ENCODE peak calls at places on chromosomes 16 and 17, in eight cellular contexts. One of them, this sample, is unnamed.

GRCh38 chr16:70508752-70509151 is 14.6 kb downstream of the COG4 start:
- DNase-seq in EH: peak; percentile 16
- DNase-seq in NCI-H1092 treated with DMSO at 0.1 percent for 48 hours: no peak
- DNase-seq in spleen: no peak
- DNase-seq in HFFc6: no peak
- DNase-seq in GM04504: no peak
- DNase-seq in PC-9: no peak
- DNase-seq in SW 1271: peak; percentile 18
- DNase-seq in this sample: no peak

GRCh38 chr16:80260906-80261311 is 279.9 kb upstream of the DYNLRB2 start:
- DNase-seq in EH: no peak
- DNase-seq in NCI-H1092 treated with DMSO at 0.1 percent for 48 hours: no peak
- DNase-seq in spleen: no peak
- DNase-seq in HFFc6: no peak
- DNase-seq in GM04504: no peak
- DNase-seq in PC-9: no peak
- DNase-seq in SW 1271: no peak
- DNase-seq in this sample: no peak

GRCh38 chr17:12510535-12510934 is 155.2 kb upstream of the MYOCD start:
- DNase-seq in EH: peak; percentile 85
- DNase-seq in NCI-H1092 treated with DMSO at 0.1 percent for 48 hours: no peak
- DNase-seq in spleen: no peak
- DNase-seq in HFFc6: peak; percentile 68
- DNase-seq in GM04504: no peak
- DNase-seq in PC-9: no peak
- DNase-seq in SW 1271: no peak
- DNase-seq in this sample: no peak

GRCh38 chr17:42097691-42098661 is at the start of gene ZNF385C:
- DNase-seq in EH: no peak
- DNase-seq in NCI-H1092 treated with DMSO at 0.1 percent for 48 hours: no peak
- DNase-seq in spleen: peak; percentile 78
- DNase-seq in HFFc6: no peak
- DNase-seq in GM04504: no peak
- DNase-seq in PC-9: no peak
- DNase-seq in SW 1271: no peak
- DNase-seq in this sample: no peak

GRCh38 chr17:9750488-9750887 is 40.9 kb downstream of the DHRS7C start:
- DNase-seq in EH: no peak
- DNase-seq in NCI-H1092 treated with DMSO at 0.1 percent for 48 hours: no peak
- DNase-seq in spleen: no peak
- DNase-seq in HFFc6: no peak
- DNase-seq in GM04504: no peak
- DNase-seq in PC-9: no peak
- DNase-seq in SW 1271: no peak
- DNase-seq in this sample: no peak

GRCh38 chr17:7011942-7012254 is 526 bp upstream of the RNASEK start:
- DNase-seq in EH: no peak
- DNase-seq in NCI-H1092 treated with DMSO at 0.1 percent for 48 hours: no peak
- DNase-seq in spleen: no peak
- DNase-seq in HFFc6: no peak
- DNase-seq in GM04504: no peak
- DNase-seq in PC-9: no peak
- DNase-seq in SW 1271: no peak
- DNase-seq in this sample: peak; percentile 2

GRCh38 chr17:550776-551175 is 163.9 kb downstream of the VPS53 start:
- DNase-seq in EH: peak; percentile 68
- DNase-seq in NCI-H1092 treated with DMSO at 0.1 percent for 48 hours: no peak
- DNase-seq in spleen: no peak
- DNase-seq in HFFc6: peak; percentile 16
- DNase-seq in GM04504: no peak
- DNase-seq in PC-9: no peak
- DNase-seq in SW 1271: no peak
- DNase-seq in this sample: no peak

GRCh38 chr17:8753136-8753975 is 5.0 kb downstream of the SPDYE4 start:
- DNase-seq in EH: no peak
- DNase-seq in NCI-H1092 treated with DMSO at 0.1 percent for 48 hours: no peak
- DNase-seq in spleen: no peak
- DNase-seq in HFFc6: no peak
- DNase-seq in GM04504: no peak
- DNase-seq in PC-9: no peak
- DNase-seq in SW 1271: no peak
- DNase-seq in this sample: no peak

GRCh38 chr17:50577451-50577954 is 17.0 kb downstream of the CACNA1G start:
- DNase-seq in EH: no peak
- DNase-seq in NCI-H1092 treated with DMSO at 0.1 percent for 48 hours: no peak
- DNase-seq in spleen: no peak
- DNase-seq in HFFc6: no peak
- DNase-seq in GM04504: no peak
- DNase-seq in PC-9: no peak
- DNase-seq in SW 1271: no peak
- DNase-seq in this sample: no peak

GRCh38 chr17:50175035-50175788 is 9.4 kb downstream of the SGCA start:
- DNase-seq in EH: peak; percentile 47
- DNase-seq in NCI-H1092 treated with DMSO at 0.1 percent for 48 hours: no peak
- DNase-seq in spleen: no peak
- DNase-seq in HFFc6: peak; percentile 17
- DNase-seq in GM04504: no peak
- DNase-seq in PC-9: no peak
- DNase-seq in SW 1271: no peak
- DNase-seq in this sample: no peak

GRCh38 chr17:48816774-48817590 is at the start of gene TTLL6:
- DNase-seq in EH: peak; percentile 79
- DNase-seq in NCI-H1092 treated with DMSO at 0.1 percent for 48 hours: peak; percentile 94
- DNase-seq in spleen: peak; percentile 86
- DNase-seq in HFFc6: no peak
- DNase-seq in GM04504: no peak
- DNase-seq in PC-9: peak; percentile 88
- DNase-seq in SW 1271: no peak
- DNase-seq in this sample: peak; percentile 85

GRCh38 chr17:37720989-37721388 is 23.9 kb downstream of the HNF1B start:
- DNase-seq in EH: no peak
- DNase-seq in NCI-H1092 treated with DMSO at 0.1 percent for 48 hours: no peak
- DNase-seq in spleen: no peak
- DNase-seq in HFFc6: no peak
- DNase-seq in GM04504: no peak
- DNase-seq in PC-9: no peak
- DNase-seq in SW 1271: no peak
- DNase-seq in this sample: peak; percentile 28

GRCh38 chr16:27724491-27724878 is 174.5 kb downstream of the KATNIP start:
- DNase-seq in EH: no peak
- DNase-seq in NCI-H1092 treated with DMSO at 0.1 percent for 48 hours: peak; percentile 17
- DNase-seq in spleen: no peak
- DNase-seq in HFFc6: no peak
- DNase-seq in GM04504: no peak
- DNase-seq in PC-9: no peak
- DNase-seq in SW 1271: no peak
- DNase-seq in this sample: no peak

GRCh38 chr17:17382901-17383300 is 79.7 kb downstream of the NT5M start:
- DNase-seq in EH: no peak
- DNase-seq in NCI-H1092 treated with DMSO at 0.1 percent for 48 hours: no peak
- DNase-seq in spleen: no peak
- DNase-seq in HFFc6: no peak
- DNase-seq in GM04504: no peak
- DNase-seq in PC-9: no peak
- DNase-seq in SW 1271: no peak
- DNase-seq in this sample: no peak

GRCh38 chr17:71446635-71447034 is 674.2 kb upstream of the SOX9 start:
- DNase-seq in EH: no peak
- DNase-seq in NCI-H1092 treated with DMSO at 0.1 percent for 48 hours: no peak
- DNase-seq in spleen: no peak
- DNase-seq in HFFc6: no peak
- DNase-seq in GM04504: no peak
- DNase-seq in PC-9: no peak
- DNase-seq in SW 1271: no peak
- DNase-seq in this sample: no peak

GRCh38 chr17:53909802-53910201 is 87.1 kb downstream of the KIF2B start:
- DNase-seq in EH: no peak
- DNase-seq in NCI-H1092 treated with DMSO at 0.1 percent for 48 hours: no peak
- DNase-seq in spleen: no peak
- DNase-seq in HFFc6: no peak
- DNase-seq in GM04504: no peak
- DNase-seq in PC-9: no peak
- DNase-seq in SW 1271: no peak
- DNase-seq in this sample: no peak

GRCh38 chr16:19883296-19883951 is 1.2 kb downstream of the GPRC5B start:
- DNase-seq in EH: no peak
- DNase-seq in NCI-H1092 treated with DMSO at 0.1 percent for 48 hours: peak; percentile 17
- DNase-seq in spleen: no peak
- DNase-seq in HFFc6: no peak
- DNase-seq in GM04504: no peak
- DNase-seq in PC-9: no peak
- DNase-seq in SW 1271: no peak
- DNase-seq in this sample: no peak

GRCh38 chr17:18181358-18181757 is 2.3 kb upstream of the ALKBH5 start:
- DNase-seq in EH: no peak
- DNase-seq in NCI-H1092 treated with DMSO at 0.1 percent for 48 hours: no peak
- DNase-seq in spleen: no peak
- DNase-seq in HFFc6: no peak
- DNase-seq in GM04504: no peak
- DNase-seq in PC-9: no peak
- DNase-seq in SW 1271: no peak
- DNase-seq in this sample: no peak

GRCh38 chr16:57946181-57946801 is 24.6 kb downstream of the CNGB1 start:
- DNase-seq in EH: no peak
- DNase-seq in NCI-H1092 treated with DMSO at 0.1 percent for 48 hours: peak; percentile 28
- DNase-seq in spleen: no peak
- DNase-seq in HFFc6: no peak
- DNase-seq in GM04504: no peak
- DNase-seq in PC-9: no peak
- DNase-seq in SW 1271: no peak
- DNase-seq in this sample: no peak

GRCh38 chr17:74860229-74860998 is 729 bp upstream of the GRIN2C start:
- DNase-seq in EH: no peak
- DNase-seq in NCI-H1092 treated with DMSO at 0.1 percent for 48 hours: no peak
- DNase-seq in spleen: no peak
- DNase-seq in HFFc6: no peak
- DNase-seq in GM04504: no peak
- DNase-seq in PC-9: no peak
- DNase-seq in SW 1271: no peak
- DNase-seq in this sample: no peak

GRCh38 chr16:3607161-3607560 is 4.2 kb downstream of the SLX4 start:
- DNase-seq in EH: no peak
- DNase-seq in NCI-H1092 treated with DMSO at 0.1 percent for 48 hours: no peak
- DNase-seq in spleen: no peak
- DNase-seq in HFFc6: no peak
- DNase-seq in GM04504: no peak
- DNase-seq in PC-9: no peak
- DNase-seq in SW 1271: no peak
- DNase-seq in this sample: no peak

GRCh38 chr17:65025288-65025687 is 31.3 kb downstream of the GNA13 start:
- DNase-seq in EH: no peak
- DNase-seq in NCI-H1092 treated with DMSO at 0.1 percent for 48 hours: no peak
- DNase-seq in spleen: no peak
- DNase-seq in HFFc6: no peak
- DNase-seq in GM04504: no peak
- DNase-seq in PC-9: no peak
- DNase-seq in SW 1271: no peak
- DNase-seq in this sample: no peak

GRCh38 chr16:82329070-82329469 is 159.0 kb upstream of the MPHOSPH6 start:
- DNase-seq in EH: no peak
- DNase-seq in NCI-H1092 treated with DMSO at 0.1 percent for 48 hours: peak; percentile 90
- DNase-seq in spleen: no peak
- DNase-seq in HFFc6: no peak
- DNase-seq in GM04504: no peak
- DNase-seq in PC-9: no peak
- DNase-seq in SW 1271: no peak
- DNase-seq in this sample: no peak

GRCh38 chr16:57444711-57445110 is 2.5 kb downstream of the CIAPIN1 start:
- DNase-seq in EH: peak; percentile 13
- DNase-seq in NCI-H1092 treated with DMSO at 0.1 percent for 48 hours: no peak
- DNase-seq in spleen: no peak
- DNase-seq in HFFc6: no peak
- DNase-seq in GM04504: no peak
- DNase-seq in PC-9: no peak
- DNase-seq in SW 1271: no peak
- DNase-seq in this sample: no peak

GRCh38 chr16:54282202-54282922 is 4.2 kb downstream of the IRX3 start:
- DNase-seq in EH: peak; percentile 45
- DNase-seq in NCI-H1092 treated with DMSO at 0.1 percent for 48 hours: no peak
- DNase-seq in spleen: no peak
- DNase-seq in HFFc6: no peak
- DNase-seq in GM04504: no peak
- DNase-seq in PC-9: no peak
- DNase-seq in SW 1271: no peak
- DNase-seq in this sample: peak; percentile 10

GRCh38 chr17:5584383-5584951 is at the start of gene NLRP1:
- DNase-seq in EH: peak; percentile 96
- DNase-seq in NCI-H1092 treated with DMSO at 0.1 percent for 48 hours: no peak
- DNase-seq in spleen: peak; percentile 98
- DNase-seq in HFFc6: peak; percentile 90
- DNase-seq in GM04504: peak; percentile 86
- DNase-seq in PC-9: no peak
- DNase-seq in SW 1271: peak; percentile 92
- DNase-seq in this sample: peak; percentile 7

GRCh38 chr17:42055496-42055895 is 5.1 kb upstream of the C17orf113 start:
- DNase-seq in EH: peak; percentile 29
- DNase-seq in NCI-H1092 treated with DMSO at 0.1 percent for 48 hours: no peak
- DNase-seq in spleen: no peak
- DNase-seq in HFFc6: no peak
- DNase-seq in GM04504: no peak
- DNase-seq in PC-9: no peak
- DNase-seq in SW 1271: no peak
- DNase-seq in this sample: no peak

GRCh38 chr17:41645371-41646063 is 21.1 kb upstream of the KRT17 start:
- DNase-seq in EH: peak; percentile 81
- DNase-seq in NCI-H1092 treated with DMSO at 0.1 percent for 48 hours: no peak
- DNase-seq in spleen: no peak
- DNase-seq in HFFc6: peak; percentile 43
- DNase-seq in GM04504: no peak
- DNase-seq in PC-9: peak; percentile 69
- DNase-seq in SW 1271: no peak
- DNase-seq in this sample: peak; percentile 28

GRCh38 chr17:14748036-14748715 is 447.3 kb downstream of the HS3ST3B1 start:
- DNase-seq in EH: no peak
- DNase-seq in NCI-H1092 treated with DMSO at 0.1 percent for 48 hours: no peak
- DNase-seq in spleen: peak; percentile 75
- DNase-seq in HFFc6: no peak
- DNase-seq in GM04504: no peak
- DNase-seq in PC-9: peak; percentile 44
- DNase-seq in SW 1271: no peak
- DNase-seq in this sample: no peak

GRCh38 chr17:1304962-1305361 is 25.5 kb downstream of the TRARG1 start:
- DNase-seq in EH: no peak
- DNase-seq in NCI-H1092 treated with DMSO at 0.1 percent for 48 hours: no peak
- DNase-seq in spleen: no peak
- DNase-seq in HFFc6: no peak
- DNase-seq in GM04504: no peak
- DNase-seq in PC-9: no peak
- DNase-seq in SW 1271: no peak
- DNase-seq in this sample: no peak

GRCh38 chr16:86570542-86571196 is 4.0 kb downstream of the FOXC2 start:
- DNase-seq in EH: peak; percentile 34
- DNase-seq in NCI-H1092 treated with DMSO at 0.1 percent for 48 hours: no peak
- DNase-seq in spleen: no peak
- DNase-seq in HFFc6: no peak
- DNase-seq in GM04504: no peak
- DNase-seq in PC-9: no peak
- DNase-seq in SW 1271: no peak
- DNase-seq in this sample: no peak

GRCh38 chr16:53944026-53944425 is 240.1 kb downstream of the FTO start:
- DNase-seq in EH: peak; percentile 11
- DNase-seq in NCI-H1092 treated with DMSO at 0.1 percent for 48 hours: no peak
- DNase-seq in spleen: no peak
- DNase-seq in HFFc6: no peak
- DNase-seq in GM04504: no peak
- DNase-seq in PC-9: peak; percentile 49
- DNase-seq in SW 1271: no peak
- DNase-seq in this sample: no peak

GRCh38 chr16:71467810-71468209 is 5.8 kb upstream of the ZNF23 start:
- DNase-seq in EH: peak; percentile 54
- DNase-seq in NCI-H1092 treated with DMSO at 0.1 percent for 48 hours: no peak
- DNase-seq in spleen: no peak
- DNase-seq in HFFc6: no peak
- DNase-seq in GM04504: no peak
- DNase-seq in PC-9: no peak
- DNase-seq in SW 1271: no peak
- DNase-seq in this sample: peak; percentile 46

GRCh38 chr16:29962344-29962994 is 590 bp downstream of the TMEM219 start:
- DNase-seq in EH: peak; percentile 62
- DNase-seq in NCI-H1092 treated with DMSO at 0.1 percent for 48 hours: no peak
- DNase-seq in spleen: no peak
- DNase-seq in HFFc6: peak; percentile 7
- DNase-seq in GM04504: no peak
- DNase-seq in PC-9: peak; percentile 32
- DNase-seq in SW 1271: peak; percentile 39
- DNase-seq in this sample: no peak